ENCODE peak calls at places on chromosomes 2 and 18, in six cellular contexts. One of them, this sample, is unnamed.

GRCh38 chr2:96116424-96116878 is at the start of gene ADRA2B:
- DNase-seq in PC-3: peak; percentile 52
- DNase-seq in WTC11: peak; percentile 85
- DNase-seq in HFFc6: no peak
- DNase-seq in AG04449: no peak
- DNase-seq in mammary epithelial cell: peak; percentile 74
- DNase-seq in this sample: no peak

GRCh38 chr2:236238756-236239155 is 25.4 kb downstream of the ASB18 start:
- DNase-seq in WTC11: no peak
- DNase-seq in HFFc6: no peak
- DNase-seq in mammary epithelial cell: no peak
- DNase-seq in PC-3: no peak
- DNase-seq in AG04449: no peak
- DNase-seq in this sample: no peak

GRCh38 chr2:85814802-85815550 is 61.2 kb downstream of the ATOH8 start:
- DNase-seq in AG04449: no peak
- DNase-seq in PC-3: no peak
- DNase-seq in HFFc6: no peak
- DNase-seq in mammary epithelial cell: no peak
- DNase-seq in WTC11: no peak
- DNase-seq in this sample: no peak

GRCh38 chr18:55998071-55998522 is 410.1 kb upstream of the TCF4 start:
- DNase-seq in mammary epithelial cell: peak; percentile 54
- DNase-seq in HFFc6: peak; percentile 67
- DNase-seq in WTC11: no peak
- DNase-seq in PC-3: no peak
- DNase-seq in AG04449: peak; percentile 44
- DNase-seq in this sample: peak; percentile 34

GRCh38 chr2:209619782-209620181 is 151.8 kb upstream of the UNC80 start:
- DNase-seq in mammary epithelial cell: no peak
- DNase-seq in PC-3: no peak
- DNase-seq in HFFc6: no peak
- DNase-seq in AG04449: no peak
- DNase-seq in WTC11: no peak
- DNase-seq in this sample: peak; percentile 40

GRCh38 chr18:55266981-55267380 is 307.7 kb upstream of the CCDC68 start:
- DNase-seq in AG04449: no peak
- DNase-seq in mammary epithelial cell: no peak
- DNase-seq in PC-3: no peak
- DNase-seq in HFFc6: peak; percentile 55
- DNase-seq in WTC11: no peak
- DNase-seq in this sample: peak; percentile 77

GRCh38 chr2:191617589-191617988 is 60.3 kb upstream of the NABP1 start:
- DNase-seq in PC-3: peak; percentile 40
- DNase-seq in WTC11: no peak
- DNase-seq in mammary epithelial cell: no peak
- DNase-seq in AG04449: no peak
- DNase-seq in HFFc6: no peak
- DNase-seq in this sample: no peak

GRCh38 chr2:220785181-220785580 is 786.9 kb downstream of the EPHA4 start:
- DNase-seq in HFFc6: no peak
- DNase-seq in WTC11: no peak
- DNase-seq in PC-3: peak; percentile 20
- DNase-seq in mammary epithelial cell: peak; percentile 64
- DNase-seq in AG04449: no peak
- DNase-seq in this sample: no peak

GRCh38 chr2:169276045-169276444 is 86.3 kb downstream of the LRP2 start:
- DNase-seq in AG04449: no peak
- DNase-seq in HFFc6: no peak
- DNase-seq in PC-3: peak; percentile 49
- DNase-seq in mammary epithelial cell: peak; percentile 7
- DNase-seq in WTC11: no peak
- DNase-seq in this sample: peak; percentile 1

GRCh38 chr2:127950264-127950663 is 64.5 kb upstream of the AMMECR1L start:
- DNase-seq in WTC11: no peak
- DNase-seq in mammary epithelial cell: no peak
- DNase-seq in AG04449: no peak
- DNase-seq in PC-3: no peak
- DNase-seq in HFFc6: no peak
- DNase-seq in this sample: no peak

GRCh38 chr2:200189964-200190363 is 116.5 kb upstream of the SPATS2L start:
- DNase-seq in WTC11: no peak
- DNase-seq in HFFc6: peak; percentile 6
- DNase-seq in mammary epithelial cell: peak; percentile 8
- DNase-seq in AG04449: no peak
- DNase-seq in PC-3: no peak
- DNase-seq in this sample: no peak

GRCh38 chr2:65846984-65847383 is 414.6 kb upstream of the SPRED2 start:
- DNase-seq in AG04449: no peak
- DNase-seq in PC-3: no peak
- DNase-seq in mammary epithelial cell: no peak
- DNase-seq in WTC11: no peak
- DNase-seq in HFFc6: no peak
- DNase-seq in this sample: no peak

GRCh38 chr18:77012751-77013550 is 119.6 kb downstream of the MBP start:
- DNase-seq in WTC11: no peak
- DNase-seq in PC-3: no peak
- DNase-seq in HFFc6: no peak
- DNase-seq in mammary epithelial cell: peak; percentile 64
- DNase-seq in AG04449: no peak
- DNase-seq in this sample: no peak

GRCh38 chr2:233353101-233353768 is 1.1 kb upstream of the DGKD start:
- DNase-seq in mammary epithelial cell: no peak
- DNase-seq in WTC11: no peak
- DNase-seq in PC-3: no peak
- DNase-seq in AG04449: no peak
- DNase-seq in HFFc6: no peak
- DNase-seq in this sample: no peak

DNA sequence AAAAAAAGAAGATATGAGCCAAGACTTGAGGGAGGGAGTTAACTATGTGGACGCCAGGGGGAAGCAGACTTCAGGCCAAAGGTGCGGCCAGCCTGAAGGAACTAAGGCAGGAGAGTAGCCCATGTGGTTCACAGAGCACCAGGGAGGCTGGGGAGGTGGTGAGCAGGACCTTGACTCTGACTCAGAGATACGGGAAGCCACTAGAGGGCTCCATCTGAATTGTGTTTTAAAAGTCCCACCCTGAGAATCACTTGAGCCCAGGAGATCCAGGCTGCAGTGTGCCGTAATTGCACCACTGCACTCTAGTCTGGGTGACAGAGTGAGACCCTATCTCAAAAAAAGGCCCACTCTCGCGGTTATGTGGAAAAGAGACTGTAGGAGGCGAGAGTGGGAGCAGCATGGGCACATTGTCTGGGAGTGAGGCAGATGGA is 12.3 kb downstream of the CEP192 start:
- DNase-seq in AG04449: no peak
- DNase-seq in PC-3: peak; percentile 62
- DNase-seq in HFFc6: peak; percentile 82
- DNase-seq in mammary epithelial cell: peak; percentile 48
- DNase-seq in WTC11: peak; percentile 75
- DNase-seq in this sample: peak; percentile 88
- TF ChIP-seq CTCF in AG04449: peak; percentile 60
- TF ChIP-seq CTCF in PC-3: peak; percentile 70
- TF ChIP-seq CTCF in HFFc6: peak; percentile 80
- TF ChIP-seq CTCF in mammary epithelial cell: peak; percentile 50
- TF ChIP-seq CTCF in WTC11: peak; percentile 22
- TF ChIP-seq CTCF in this sample: peak; percentile 48

GRCh38 chr2:207768168-207768890 is 1.4 kb downstream of the FZD5 start:
- DNase-seq in AG04449: no peak
- DNase-seq in mammary epithelial cell: peak; percentile 64
- DNase-seq in PC-3: peak; percentile 59
- DNase-seq in WTC11: peak; percentile 43
- DNase-seq in HFFc6: no peak
- DNase-seq in this sample: peak; percentile 39
- TF ChIP-seq CTCF in AG04449: no peak
- TF ChIP-seq CTCF in mammary epithelial cell: no peak
- TF ChIP-seq CTCF in PC-3: no peak
- TF ChIP-seq CTCF in WTC11: no peak
- TF ChIP-seq CTCF in HFFc6: no peak
- TF ChIP-seq CTCF in this sample: no peak

GRCh38 chr2:109715302-109715937 is 78.7 kb upstream of the RGPD5 start:
- DNase-seq in PC-3: peak; percentile 63
- DNase-seq in mammary epithelial cell: peak; percentile 51
- DNase-seq in AG04449: no peak
- DNase-seq in WTC11: peak; percentile 25
- DNase-seq in HFFc6: no peak
- DNase-seq in this sample: peak; percentile 6
- TF ChIP-seq CTCF in PC-3: peak; percentile 69
- TF ChIP-seq CTCF in mammary epithelial cell: peak; percentile 94
- TF ChIP-seq CTCF in AG04449: peak; percentile 36
- TF ChIP-seq CTCF in WTC11: no peak
- TF ChIP-seq CTCF in HFFc6: peak; percentile 40
- TF ChIP-seq CTCF in this sample: peak; percentile 20

DNA sequence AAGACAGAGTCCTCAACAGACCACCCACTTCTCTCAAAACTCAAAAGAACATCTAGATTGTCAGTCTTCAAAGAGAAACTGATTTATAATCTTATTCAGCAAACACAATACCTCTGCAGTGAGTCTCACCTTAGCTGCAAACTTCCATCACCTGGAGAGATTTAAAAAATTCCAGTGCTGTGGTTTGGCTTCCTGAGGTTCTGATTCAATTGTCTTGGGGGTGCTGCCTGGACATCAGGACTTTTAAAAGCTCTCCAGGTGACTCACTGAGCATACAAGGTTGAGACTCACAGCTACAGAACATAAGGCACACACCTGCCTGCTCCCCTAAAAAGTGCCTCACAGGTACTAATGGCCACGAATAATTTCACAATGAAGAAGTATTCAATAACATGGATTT is 40.3 kb downstream of the RNF152 start:
- DNase-seq in mammary epithelial cell: peak; percentile 89
- DNase-seq in WTC11: no peak
- DNase-seq in HFFc6: no peak
- DNase-seq in AG04449: no peak
- DNase-seq in PC-3: peak; percentile 38
- DNase-seq in this sample: no peak
- TF ChIP-seq CTCF in mammary epithelial cell: no peak
- TF ChIP-seq CTCF in WTC11: no peak
- TF ChIP-seq CTCF in HFFc6: no peak
- TF ChIP-seq CTCF in AG04449: no peak
- TF ChIP-seq CTCF in PC-3: no peak
- TF ChIP-seq CTCF in this sample: no peak

DNA sequence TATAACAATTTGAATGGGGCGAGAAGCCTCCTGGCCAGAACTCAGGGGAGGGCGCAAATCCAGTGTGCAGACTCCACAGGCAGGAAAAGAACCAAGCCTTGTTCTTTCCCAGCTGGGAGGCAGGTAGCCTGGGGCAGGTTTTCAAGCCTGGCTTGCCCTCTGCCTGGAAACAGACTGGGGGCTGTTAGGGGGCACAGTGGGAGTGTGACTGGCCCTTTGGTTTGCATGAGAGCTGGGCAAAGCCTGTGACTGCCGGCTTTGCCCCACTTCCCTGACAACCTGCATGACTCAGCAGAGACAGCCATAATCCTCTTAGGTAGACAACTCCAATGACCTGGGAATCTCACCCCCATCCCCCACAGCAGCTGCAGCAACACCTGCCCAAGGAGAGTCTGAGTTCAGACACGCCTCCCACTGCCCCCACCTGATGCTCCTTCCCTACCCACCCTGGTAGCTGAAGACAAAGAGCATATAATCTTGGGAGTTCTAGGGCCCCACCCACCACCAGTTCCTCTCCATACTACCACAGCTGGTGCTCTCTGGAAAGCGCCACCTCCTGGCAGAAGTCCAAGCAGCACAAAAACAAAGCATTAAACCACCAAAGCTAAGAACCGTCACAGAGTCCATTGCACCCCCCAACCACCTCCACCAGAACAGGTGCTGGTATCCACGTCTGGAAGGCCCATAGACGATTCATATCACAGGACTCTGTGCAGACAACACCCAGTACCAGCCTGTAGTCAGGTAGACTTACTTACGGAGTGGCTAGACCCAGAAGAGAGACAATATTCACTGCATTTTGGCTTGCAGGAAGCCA is 402.5 kb downstream of the STK39 start:
- DNase-seq in PC-3: peak; percentile 11
- DNase-seq in mammary epithelial cell: no peak
- DNase-seq in WTC11: peak; percentile 84
- DNase-seq in HFFc6: no peak
- DNase-seq in AG04449: no peak
- DNase-seq in this sample: no peak
- TF ChIP-seq CTCF in PC-3: peak; percentile 39
- TF ChIP-seq CTCF in mammary epithelial cell: no peak
- TF ChIP-seq CTCF in WTC11: peak; percentile 49
- TF ChIP-seq CTCF in HFFc6: no peak
- TF ChIP-seq CTCF in AG04449: no peak
- TF ChIP-seq CTCF in this sample: no peak

GRCh38 chr2:48174503-48174902 is 268.2 kb upstream of the FBXO11 start:
- DNase-seq in HFFc6: no peak
- DNase-seq in WTC11: no peak
- DNase-seq in PC-3: no peak
- DNase-seq in mammary epithelial cell: no peak
- DNase-seq in AG04449: no peak
- DNase-seq in this sample: peak; percentile 2
- TF ChIP-seq CTCF in HFFc6: no peak
- TF ChIP-seq CTCF in WTC11: no peak
- TF ChIP-seq CTCF in PC-3: no peak
- TF ChIP-seq CTCF in mammary epithelial cell: no peak
- TF ChIP-seq CTCF in AG04449: no peak
- TF ChIP-seq CTCF in this sample: no peak

GRCh38 chr2:40256008-40256407 is 195.9 kb downstream of the SLC8A1 start:
- DNase-seq in HFFc6: no peak
- DNase-seq in AG04449: no peak
- DNase-seq in mammary epithelial cell: no peak
- DNase-seq in PC-3: no peak
- DNase-seq in WTC11: no peak
- DNase-seq in this sample: no peak

GRCh38 chr2:40255118-40255517 is 196.8 kb downstream of the SLC8A1 start:
- DNase-seq in mammary epithelial cell: no peak
- DNase-seq in WTC11: no peak
- DNase-seq in AG04449: no peak
- DNase-seq in PC-3: no peak
- DNase-seq in HFFc6: no peak
- DNase-seq in this sample: no peak

GRCh38 chr2:40259900-40260299 is 192.0 kb downstream of the SLC8A1 start:
- DNase-seq in WTC11: no peak
- DNase-seq in HFFc6: no peak
- DNase-seq in PC-3: no peak
- DNase-seq in mammary epithelial cell: no peak
- DNase-seq in AG04449: no peak
- DNase-seq in this sample: no peak

GRCh38 chr2:40257812-40258457 is 194.0 kb downstream of the SLC8A1 start:
- DNase-seq in WTC11: no peak
- DNase-seq in AG04449: no peak
- DNase-seq in HFFc6: no peak
- DNase-seq in mammary epithelial cell: no peak
- DNase-seq in PC-3: no peak
- DNase-seq in this sample: no peak

DNA sequence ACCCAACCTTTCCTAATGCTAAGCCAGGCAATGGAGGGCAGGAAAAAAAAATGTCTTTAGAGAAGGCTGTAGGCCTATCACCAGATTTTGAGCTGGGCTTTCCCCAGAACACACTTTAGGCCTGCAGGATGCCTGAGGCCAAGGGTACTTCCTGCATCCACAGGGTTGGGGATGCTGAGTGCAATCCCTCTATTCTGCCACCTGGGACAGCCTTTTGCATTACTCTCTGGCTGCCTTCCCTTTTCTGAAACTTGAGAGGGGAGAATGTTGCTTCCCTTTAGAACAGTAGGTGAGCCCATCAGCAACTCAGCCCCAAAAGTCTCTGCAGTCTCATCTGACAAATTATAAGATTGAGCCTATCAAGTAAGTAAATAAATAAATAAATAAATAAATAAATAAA is 195.2 kb downstream of the SLC8A1 start:
- DNase-seq in HFFc6: no peak
- DNase-seq in WTC11: peak; percentile 57
- DNase-seq in mammary epithelial cell: peak; percentile 30
- DNase-seq in PC-3: peak; percentile 67
- DNase-seq in AG04449: no peak
- DNase-seq in this sample: no peak
- TF ChIP-seq CTCF in HFFc6: peak; percentile 55
- TF ChIP-seq CTCF in WTC11: no peak
- TF ChIP-seq CTCF in mammary epithelial cell: peak; percentile 53
- TF ChIP-seq CTCF in PC-3: peak; percentile 51
- TF ChIP-seq CTCF in AG04449: peak; percentile 16
- TF ChIP-seq CTCF in this sample: peak; percentile 34

This sample was measured in fibroblast of mammary gland.